ENCODE peak calls at places on chromosome 13, in nine cellular contexts. One of them, this sample, is unnamed.

GRCh38 chr13:75371223-75371622 is 110.7 kb downstream of the TBC1D4 start:
- DNase-seq in transverse colon: no peak
- DNase-seq in suprapubic skin: no peak
- DNase-seq in tibial nerve: no peak
- DNase-seq in A549: no peak
- DNase-seq in stomach: no peak
- DNase-seq in HepG2: no peak
- DNase-seq in sigmoid colon: no peak
- DNase-seq in SK-N-SH: no peak
- DNase-seq in this sample: no peak

GRCh38 chr13:66138172-66138811 is 1091.8 kb downstream of the PCDH9 start:
- DNase-seq in transverse colon: no peak
- DNase-seq in sigmoid colon: no peak
- DNase-seq in tibial nerve: no peak
- DNase-seq in HepG2: no peak
- DNase-seq in A549: no peak
- DNase-seq in suprapubic skin: no peak
- DNase-seq in stomach: no peak
- DNase-seq in SK-N-SH: no peak
- DNase-seq in this sample: no peak

GRCh38 chr13:43877788-43878187 is 1.8 kb downstream of the CCDC122 start:
- DNase-seq in transverse colon: no peak
- DNase-seq in tibial nerve: no peak
- DNase-seq in sigmoid colon: no peak
- DNase-seq in stomach: no peak
- DNase-seq in suprapubic skin: no peak
- DNase-seq in HepG2: no peak
- DNase-seq in A549: no peak
- DNase-seq in SK-N-SH: no peak
- DNase-seq in this sample: no peak

GRCh38 chr13:99357149-99357596 is 50.0 kb upstream of the GPR183 start:
- DNase-seq in tibial nerve: no peak
- DNase-seq in transverse colon: no peak
- DNase-seq in suprapubic skin: no peak
- DNase-seq in HepG2: no peak
- DNase-seq in A549: no peak
- DNase-seq in sigmoid colon: no peak
- DNase-seq in SK-N-SH: no peak
- DNase-seq in stomach: no peak
- DNase-seq in this sample: no peak

GRCh38 chr13:44498969-44499368 is 77.2 kb downstream of the TSC22D1 start:
- DNase-seq in sigmoid colon: no peak
- DNase-seq in HepG2: no peak
- DNase-seq in transverse colon: no peak
- DNase-seq in stomach: no peak
- DNase-seq in A549: no peak
- DNase-seq in tibial nerve: no peak
- DNase-seq in suprapubic skin: no peak
- DNase-seq in SK-N-SH: no peak
- DNase-seq in this sample: no peak

GRCh38 chr13:50685491-50685890 is 158.0 kb downstream of the DLEU7 start:
- DNase-seq in tibial nerve: peak
- DNase-seq in suprapubic skin: no peak
- DNase-seq in HepG2: no peak
- DNase-seq in transverse colon: peak
- DNase-seq in A549: no peak
- DNase-seq in SK-N-SH: no peak
- DNase-seq in stomach: peak
- DNase-seq in sigmoid colon: peak
- DNase-seq in this sample: no peak

GRCh38 chr13:98470920-98471319 is 106.0 kb downstream of the STK24 start:
- DNase-seq in tibial nerve: no peak
- DNase-seq in transverse colon: no peak
- DNase-seq in A549: no peak
- DNase-seq in HepG2: no peak
- DNase-seq in SK-N-SH: no peak
- DNase-seq in suprapubic skin: no peak
- DNase-seq in stomach: no peak
- DNase-seq in sigmoid colon: no peak
- DNase-seq in this sample: no peak

GRCh38 chr13:35179494-35179893 is 237.4 kb downstream of the NBEA start:
- DNase-seq in sigmoid colon: no peak
- DNase-seq in SK-N-SH: no peak
- DNase-seq in HepG2: no peak
- DNase-seq in A549: no peak
- DNase-seq in suprapubic skin: no peak
- DNase-seq in transverse colon: no peak
- DNase-seq in stomach: no peak
- DNase-seq in tibial nerve: no peak
- DNase-seq in this sample: no peak

GRCh38 chr13:74825170-74825948 is 656.6 kb downstream of the TBC1D4 start:
- DNase-seq in stomach: no peak
- DNase-seq in sigmoid colon: no peak
- DNase-seq in tibial nerve: no peak
- DNase-seq in A549: peak
- DNase-seq in SK-N-SH: no peak
- DNase-seq in suprapubic skin: no peak
- DNase-seq in transverse colon: no peak
- DNase-seq in HepG2: no peak
- DNase-seq in this sample: no peak

GRCh38 chr13:41897126-41897525 is 63.8 kb downstream of the VWA8 start:
- DNase-seq in A549: no peak
- DNase-seq in transverse colon: no peak
- DNase-seq in HepG2: no peak
- DNase-seq in stomach: no peak
- DNase-seq in sigmoid colon: no peak
- DNase-seq in SK-N-SH: no peak
- DNase-seq in tibial nerve: no peak
- DNase-seq in suprapubic skin: no peak
- DNase-seq in this sample: no peak

GRCh38 chr13:29583073-29583785 is 12.3 kb downstream of the SLC7A1 start:
- DNase-seq in SK-N-SH: no peak
- DNase-seq in sigmoid colon: no peak
- DNase-seq in suprapubic skin: no peak
- DNase-seq in A549: peak
- DNase-seq in HepG2: no peak
- DNase-seq in transverse colon: no peak
- DNase-seq in stomach: no peak
- DNase-seq in tibial nerve: no peak
- DNase-seq in this sample: no peak

GRCh38 chr13:41426047-41426446 is 31.3 kb upstream of the RGCC start:
- DNase-seq in suprapubic skin: no peak
- DNase-seq in transverse colon: no peak
- DNase-seq in A549: no peak
- DNase-seq in SK-N-SH: no peak
- DNase-seq in HepG2: no peak
- DNase-seq in tibial nerve: no peak
- DNase-seq in stomach: no peak
- DNase-seq in sigmoid colon: no peak
- DNase-seq in this sample: no peak

GRCh38 chr13:77533875-77534788 is 1.4 kb upstream of the SCEL start:
- DNase-seq in sigmoid colon: no peak
- DNase-seq in tibial nerve: no peak
- DNase-seq in suprapubic skin: no peak
- DNase-seq in HepG2: no peak
- DNase-seq in stomach: no peak
- DNase-seq in SK-N-SH: no peak
- DNase-seq in A549: peak
- DNase-seq in transverse colon: no peak
- DNase-seq in this sample: no peak

GRCh38 chr13:75838366-75839017 is 202.4 kb downstream of the LMO7 start:
- DNase-seq in HepG2: no peak
- DNase-seq in sigmoid colon: no peak
- DNase-seq in SK-N-SH: no peak
- DNase-seq in transverse colon: no peak
- DNase-seq in tibial nerve: no peak
- DNase-seq in A549: no peak
- DNase-seq in suprapubic skin: no peak
- DNase-seq in stomach: no peak
- DNase-seq in this sample: no peak

GRCh38 chr13:94050686-94051085 is 428.8 kb downstream of the DCT start:
- DNase-seq in stomach: no peak
- DNase-seq in sigmoid colon: no peak
- DNase-seq in suprapubic skin: no peak
- DNase-seq in HepG2: no peak
- DNase-seq in transverse colon: no peak
- DNase-seq in A549: no peak
- DNase-seq in SK-N-SH: no peak
- DNase-seq in tibial nerve: no peak
- DNase-seq in this sample: no peak
- H3K27ac ChIP-seq in stomach: no peak
- H3K27ac ChIP-seq in sigmoid colon: no peak
- H3K27ac ChIP-seq in suprapubic skin: no peak
- H3K27ac ChIP-seq in HepG2: no peak
- H3K27ac ChIP-seq in transverse colon: no peak
- H3K27ac ChIP-seq in A549: no peak
- H3K27ac ChIP-seq in SK-N-SH: no peak
- H3K27ac ChIP-seq in tibial nerve: no peak
- H3K27ac ChIP-seq in this sample: no peak

GRCh38 chr13:68234278-68234677 is 1004.1 kb upstream of the PCDH9 start:
- DNase-seq in HepG2: no peak
- DNase-seq in SK-N-SH: peak
- DNase-seq in stomach: no peak
- DNase-seq in sigmoid colon: no peak
- DNase-seq in transverse colon: no peak
- DNase-seq in A549: peak
- DNase-seq in tibial nerve: no peak
- DNase-seq in suprapubic skin: no peak
- DNase-seq in this sample: no peak
- TF ChIP-seq EP300 in HepG2: no peak
- TF ChIP-seq EP300 in SK-N-SH: no peak
- TF ChIP-seq EP300 in stomach: no peak
- TF ChIP-seq EP300 in sigmoid colon: no peak
- TF ChIP-seq EP300 in transverse colon: no peak
- TF ChIP-seq EP300 in A549: no peak
- TF ChIP-seq EP300 in tibial nerve: no peak
- TF ChIP-seq EP300 in suprapubic skin: no peak
- TF ChIP-seq EP300 in this sample: no peak

DNA sequence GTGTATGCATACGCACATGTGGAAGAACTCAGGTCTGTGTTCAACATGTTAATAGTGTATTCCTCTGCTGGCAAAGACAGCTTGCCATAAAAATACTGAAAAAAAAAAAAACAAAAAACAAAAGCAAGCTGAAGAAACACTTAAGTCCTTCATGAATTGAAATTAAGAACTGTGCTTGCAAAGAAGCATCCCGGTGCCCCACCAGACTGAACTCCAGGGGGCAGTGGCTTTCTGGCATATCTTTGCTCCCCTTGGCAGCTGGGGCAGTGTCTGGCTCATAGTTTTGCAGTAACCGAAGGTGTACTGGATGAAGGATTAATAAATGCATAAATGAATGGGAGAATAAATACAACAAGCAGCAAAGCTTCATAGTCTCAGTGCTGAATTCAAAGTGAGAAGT is 187.6 kb downstream of the LHFPL6 start:
- DNase-seq in HepG2: no peak
- DNase-seq in transverse colon: no peak
- DNase-seq in stomach: no peak
- DNase-seq in A549: peak
- DNase-seq in sigmoid colon: peak
- DNase-seq in tibial nerve: no peak
- DNase-seq in suprapubic skin: no peak
- DNase-seq in SK-N-SH: peak
- DNase-seq in this sample: peak
- H3K27ac ChIP-seq in HepG2: no peak
- H3K27ac ChIP-seq in transverse colon: peak
- H3K27ac ChIP-seq in stomach: peak
- H3K27ac ChIP-seq in A549: no peak
- H3K27ac ChIP-seq in sigmoid colon: no peak
- H3K27ac ChIP-seq in tibial nerve: peak
- H3K27ac ChIP-seq in suprapubic skin: no peak
- H3K27ac ChIP-seq in SK-N-SH: no peak
- H3K27ac ChIP-seq in this sample: no peak

GRCh38 chr13:113839536-113840204 is 24.2 kb downstream of the GAS6 start:
- DNase-seq in sigmoid colon: no peak
- DNase-seq in tibial nerve: no peak
- DNase-seq in transverse colon: peak
- DNase-seq in SK-N-SH: no peak
- DNase-seq in HepG2: no peak
- DNase-seq in A549: no peak
- DNase-seq in stomach: peak
- DNase-seq in suprapubic skin: no peak
- DNase-seq in this sample: no peak

GRCh38 chr13:113842336-113843062 is 21.4 kb downstream of the GAS6 start:
- DNase-seq in HepG2: no peak
- DNase-seq in suprapubic skin: no peak
- DNase-seq in stomach: no peak
- DNase-seq in sigmoid colon: no peak
- DNase-seq in SK-N-SH: no peak
- DNase-seq in A549: no peak
- DNase-seq in transverse colon: no peak
- DNase-seq in tibial nerve: no peak
- DNase-seq in this sample: peak

GRCh38 chr13:113840541-113841354 is 23.1 kb downstream of the GAS6 start:
- DNase-seq in tibial nerve: no peak
- DNase-seq in stomach: no peak
- DNase-seq in HepG2: no peak
- DNase-seq in sigmoid colon: no peak
- DNase-seq in suprapubic skin: no peak
- DNase-seq in SK-N-SH: no peak
- DNase-seq in transverse colon: no peak
- DNase-seq in A549: no peak
- DNase-seq in this sample: no peak

GRCh38 chr13:113843063-113843654 is 20.7 kb downstream of the GAS6 start:
- DNase-seq in A549: no peak
- DNase-seq in SK-N-SH: no peak
- DNase-seq in stomach: no peak
- DNase-seq in transverse colon: no peak
- DNase-seq in tibial nerve: no peak
- DNase-seq in HepG2: no peak
- DNase-seq in sigmoid colon: no peak
- DNase-seq in suprapubic skin: no peak
- DNase-seq in this sample: peak

GRCh38 chr13:113841355-113841653 is 22.6 kb downstream of the GAS6 start:
- DNase-seq in transverse colon: no peak
- DNase-seq in A549: no peak
- DNase-seq in suprapubic skin: no peak
- DNase-seq in SK-N-SH: no peak
- DNase-seq in stomach: no peak
- DNase-seq in tibial nerve: no peak
- DNase-seq in HepG2: no peak
- DNase-seq in sigmoid colon: no peak
- DNase-seq in this sample: no peak
- TF ChIP-seq EP300 in transverse colon: no peak
- TF ChIP-seq EP300 in A549: no peak
- TF ChIP-seq EP300 in suprapubic skin: no peak
- TF ChIP-seq EP300 in SK-N-SH: no peak
- TF ChIP-seq EP300 in stomach: no peak
- TF ChIP-seq EP300 in tibial nerve: no peak
- TF ChIP-seq EP300 in HepG2: no peak
- TF ChIP-seq EP300 in sigmoid colon: no peak
- TF ChIP-seq EP300 in this sample: no peak